ENCODE peak calls at places on chromosomes 11 and 22, in nine cellular contexts. F, H, Z, N, E, G, P, K and I are unnamed samples.

GRCh38 chr11:14065153-14065552 is 102.6 kb downstream of the SPON1 start:
- DNase-seq in G (no peak), P (no peak), H (no peak), K (no peak), E (no peak), Z (no peak), F (no peak), N (no peak), I (no peak)

GRCh38 chr22:19105867-19106802 is 16.1 kb downstream of the DGCR2 start:
- DNase-seq in P (no peak), K (no peak), H (no peak), Z (no peak), N (no peak), E (peak; percentile 47), F (no peak), G (no peak), I (no peak)

GRCh38 chr22:44398791-44399190 is 86.0 kb upstream of the SHISAL1 start:
- DNase-seq in Z (no peak), G (no peak), F (no peak), H (no peak), K (no peak), N (no peak), E (no peak), P (no peak), I (no peak)

GRCh38 chr11:6315811-6316425 is 4.4 kb downstream of the CAVIN3 start:
- DNase-seq in G (no peak), P (peak; percentile 42), N (peak; percentile 47), E (peak; percentile 90), F (peak; percentile 69), K (peak; percentile 63), H (peak; percentile 54), Z (peak; percentile 63), I (peak; percentile 22)

GRCh38 chr11:102111011-102111786 is 952 bp downstream of the YAP1 start:
- DNase-seq in K (peak; percentile 79), N (peak; percentile 88), E (peak; percentile 93), F (peak; percentile 89), P (peak; percentile 48), H (peak; percentile 82), Z (peak; percentile 88), G (no peak), I (peak; percentile 87)

GRCh38 chr11:67024410-67024809 is 1.5 kb downstream of the SYT12 start:
- DNase-seq in P (no peak), F (no peak), K (no peak), G (no peak), E (no peak), N (no peak), Z (no peak), H (no peak), I (no peak)

GRCh38 chr11:33664166-33664565 is 36.5 kb downstream of the C11orf91 start:
- DNase-seq in G (no peak), F (no peak), P (no peak), H (no peak), Z (no peak), N (no peak), E (no peak), K (no peak), I (no peak)

GRCh38 chr22:48279465-48279765 is 1517.0 kb downstream of the TBC1D22A start:
- DNase-seq in P (no peak), K (no peak), E (no peak), Z (no peak), N (no peak), F (no peak), H (no peak), G (no peak), I (no peak)

GRCh38 chr11:12053606-12054361 is 45.4 kb upstream of the DKK3 start:
- DNase-seq in P (no peak), K (no peak), E (no peak), Z (no peak), N (no peak), H (no peak), F (no peak), G (no peak), I (no peak)

GRCh38 chr11:12050911-12051667 is 42.7 kb upstream of the DKK3 start:
- DNase-seq in H (no peak), G (no peak), K (peak; percentile 46), E (no peak), Z (no peak), P (no peak), F (no peak), N (no peak), I (no peak)

GRCh38 chr11:12050470-12050891 is 42.1 kb upstream of the DKK3 start:
- DNase-seq in E (no peak), H (no peak), N (peak; percentile 65), G (no peak), Z (no peak), P (no peak), F (no peak), K (no peak), I (no peak)

GRCh38 chr11:12056112-12056511 is 47.7 kb upstream of the DKK3 start:
- DNase-seq in E (no peak), K (no peak), H (no peak), P (no peak), N (no peak), G (no peak), F (no peak), Z (no peak), I (no peak)

DNA sequence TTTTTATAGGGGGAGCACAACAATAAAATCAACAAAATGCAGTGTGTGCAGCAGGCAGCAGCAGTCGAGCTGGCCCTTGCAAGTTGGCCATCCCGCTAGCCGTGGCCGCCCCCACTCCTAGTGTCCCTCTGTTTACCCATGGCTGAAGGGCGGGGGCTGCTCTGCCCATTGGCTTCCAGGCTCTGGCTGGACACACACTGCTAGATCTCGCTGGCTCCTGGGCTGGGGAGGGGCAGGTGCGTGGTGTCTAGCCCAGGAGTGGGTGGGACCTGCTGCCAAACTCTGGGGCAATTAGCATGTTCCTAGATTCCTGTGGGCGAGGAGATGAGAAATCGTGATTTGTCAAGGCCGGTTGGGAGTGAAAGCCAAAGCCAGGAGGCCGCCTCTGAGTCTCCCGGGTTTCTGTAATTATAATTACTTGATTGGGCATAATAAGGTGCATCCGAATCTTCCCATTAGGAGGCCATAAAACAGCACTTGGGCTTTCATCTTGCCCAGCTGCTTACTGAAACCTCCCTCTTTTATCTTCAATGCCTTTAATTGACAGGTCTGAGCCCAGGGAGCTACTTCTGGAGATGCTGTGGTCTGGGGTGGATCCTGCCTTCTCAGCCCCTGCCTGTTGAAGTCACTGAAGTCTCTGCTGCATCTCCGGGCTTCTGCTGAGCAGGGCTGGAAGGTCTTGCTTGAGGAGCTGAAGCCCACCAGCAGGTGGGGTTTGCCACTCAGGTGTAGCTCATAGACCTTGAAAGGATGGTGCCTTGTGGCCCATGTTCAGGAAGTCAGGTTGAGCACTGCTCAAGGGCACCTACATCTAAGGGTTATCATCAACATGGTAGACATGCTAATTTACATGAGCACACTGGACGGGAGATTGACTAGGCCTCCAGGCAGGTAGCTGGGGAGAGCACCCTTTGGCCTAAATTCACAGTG is 44.5 kb upstream of the DKK3 start:
- DNase-seq in K (no peak), P (no peak), E (no peak), N (no peak), Z (no peak), G (no peak), H (no peak), F (no peak), I (no peak)
- TF ChIP-seq CTCF in K (no peak), P (peak; percentile 33), E (no peak), N (peak; percentile 23), Z (no peak), G (no peak), H (no peak), F (peak; percentile 14), I (no peak)

GRCh38 chr22:27726726-27727449 is 74.7 kb downstream of the MN1 start:
- DNase-seq in P (no peak), F (peak; percentile 79), H (no peak), N (peak; percentile 68), K (peak; percentile 56), E (no peak), G (peak; percentile 21), Z (peak; percentile 35), I (no peak)
- TF ChIP-seq CTCF in P (no peak), F (no peak), H (no peak), N (no peak), K (no peak), E (no peak), G (no peak), Z (no peak), I (no peak)

GRCh38 chr11:48022445-48022844 is 42.1 kb downstream of the PTPRJ start:
- DNase-seq in N (no peak), F (no peak), G (no peak), Z (no peak), E (no peak), H (no peak), P (no peak), K (no peak), I (no peak)

GRCh38 chr11:48028909-48029685 is 48.7 kb downstream of the PTPRJ start:
- DNase-seq in Z (no peak), N (no peak), E (no peak), H (no peak), P (no peak), K (no peak), G (no peak), F (peak; percentile 45), I (no peak)

GRCh38 chr11:48024635-48025071 is 44.3 kb downstream of the PTPRJ start:
- DNase-seq in E (no peak), G (no peak), N (peak; percentile 39), P (no peak), H (no peak), F (no peak), K (no peak), Z (no peak), I (no peak)

GRCh38 chr11:48025293-48025982 is 45.1 kb downstream of the PTPRJ start:
- DNase-seq in P (no peak), E (peak; percentile 33), F (no peak), H (no peak), K (no peak), Z (no peak), G (no peak), N (no peak), I (no peak)

GRCh38 chr11:48025983-48026340 is 45.6 kb downstream of the PTPRJ start:
- DNase-seq in F (no peak), E (no peak), N (no peak), Z (no peak), K (no peak), G (no peak), H (no peak), P (no peak), I (no peak)
- TF ChIP-seq CTCF in F (no peak), E (no peak), N (no peak), Z (no peak), K (no peak), G (no peak), H (no peak), P (no peak), I (no peak)

GRCh38 chr11:77470971-77471370 is 2.9 kb downstream of the PAK1 start:
- DNase-seq in H (no peak), G (no peak), P (no peak), N (no peak), K (no peak), F (no peak), E (no peak), Z (no peak), I (no peak)

GRCh38 chr11:77473801-77474508 is at the start of gene PAK1:
- DNase-seq in N (peak; percentile 76), G (no peak), E (peak; percentile 98), K (peak; percentile 95), Z (peak; percentile 92), H (peak; percentile 88), F (peak; percentile 74), P (peak; percentile 10), I (peak; percentile 87)

GRCh38 chr11:77473001-77473800 is 693 bp downstream of the PAK1 start:
- DNase-seq in K (peak; percentile 62), F (no peak), P (no peak), H (peak; percentile 55), G (no peak), Z (peak; percentile 80), E (peak; percentile 75), N (peak; percentile 16), I (peak; percentile 69)

GRCh38 chr11:77470504-77470903 is 3.4 kb downstream of the PAK1 start:
- DNase-seq in Z (no peak), F (no peak), E (no peak), G (no peak), K (no peak), H (no peak), N (no peak), P (no peak), I (no peak)

DNA sequence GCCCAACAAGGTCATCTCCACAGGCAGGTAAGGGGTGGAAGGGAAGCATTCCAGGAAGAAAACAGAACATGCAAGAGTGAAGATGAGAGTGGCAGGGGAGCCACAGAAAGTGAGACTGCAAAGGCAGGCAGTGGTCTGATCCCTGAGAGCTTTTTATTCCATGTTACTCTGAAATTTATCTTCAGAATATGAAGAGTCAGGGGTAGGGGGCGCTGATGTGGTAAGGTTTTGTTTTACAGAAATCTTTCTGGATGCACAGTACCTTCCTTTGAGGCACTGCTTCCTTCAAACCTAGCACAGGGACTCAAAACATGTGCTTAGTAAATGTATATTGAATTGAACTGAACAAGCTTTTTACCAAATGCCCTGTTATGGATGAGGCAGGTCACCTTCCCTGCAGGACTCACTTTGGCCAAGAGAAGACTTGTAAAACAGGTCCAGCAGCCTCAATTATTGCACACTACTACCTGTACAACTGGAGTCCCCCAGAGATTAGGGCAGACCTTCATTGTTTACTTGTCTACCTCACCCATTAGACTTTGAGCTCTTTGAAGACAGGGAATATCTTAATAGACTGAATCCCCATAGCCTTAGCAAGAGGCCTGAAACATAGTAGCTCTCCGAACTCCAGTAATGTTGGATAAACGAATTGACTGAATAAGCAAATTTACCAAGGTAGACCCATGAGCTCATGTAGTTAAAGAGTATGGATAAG is 2.2 kb downstream of the PAK1 start:
- DNase-seq in H (no peak), Z (peak; percentile 7), N (no peak), P (no peak), E (peak; percentile 39), G (no peak), K (peak; percentile 72), F (no peak), I (no peak)
- TF ChIP-seq CTCF in H (no peak), Z (peak; percentile 31), N (peak; percentile 22), P (peak; percentile 46), E (peak; percentile 49), G (peak; percentile 10), K (no peak), F (peak; percentile 25), I (peak; percentile 33)